ENCODE peak calls at places on chromosomes 7 and 10, in five cellular contexts. Q is fibroblast of the aortic adventitia, N is neural crest cell, B is ovary, M is GM10248. E is an unnamed sample.

GRCh38 chr10:3192856-3193635 is 20.5 kb upstream of the PITRM1 start:
- DNase-seq in N (peak; percentile 31), Q (peak; percentile 82), M (peak; percentile 76), B (no peak), E (peak; percentile 51)

GRCh38 chr7:75811894-75812678 is 1.5 kb downstream of the CCL24 start:
- DNase-seq in N (no peak), B (no peak), M (no peak), Q (no peak), E (no peak)

GRCh38 chr10:71740069-71740468 is 20.5 kb upstream of the C10orf105 start:
- DNase-seq in M (no peak), B (peak; percentile 57), N (no peak), Q (peak; percentile 82), E (no peak)

GRCh38 chr7:26990268-26990667 is 105.5 kb downstream of the HOXA1 start:
- DNase-seq in B (no peak), M (no peak), Q (no peak), N (no peak), E (no peak)

GRCh38 chr10:3091346-3091787 is 24.0 kb downstream of the PFKP start:
- DNase-seq in Q (peak; percentile 90), N (no peak), M (no peak), B (no peak), E (peak; percentile 75)

GRCh38 chr7:103952408-103952807 is 37.0 kb downstream of the RELN start:
- DNase-seq in M (no peak), Q (no peak), B (no peak), N (no peak), E (no peak)

GRCh38 chr10:97406064-97406463 is 4.9 kb upstream of the RRP12 start:
- DNase-seq in B (no peak), N (no peak), Q (no peak), M (no peak), E (no peak)

GRCh38 chr7:138608292-138608691 is 92.9 kb downstream of the SVOPL start:
- DNase-seq in N (no peak), Q (peak; percentile 2), M (no peak), B (no peak), E (no peak)

GRCh38 chr7:876972-877311 is 588 bp downstream of the GET4 start:
- DNase-seq in M (peak; percentile 55), B (no peak), N (no peak), Q (no peak), E (no peak)

GRCh38 chr7:116811768-116812167 is 50.6 kb upstream of the CAPZA2 start:
- DNase-seq in Q (no peak), B (no peak), N (no peak), M (no peak), E (no peak)

GRCh38 chr10:44334621-44335184 is 50.2 kb downstream of the CXCL12 start:
- DNase-seq in M (no peak), N (no peak), B (no peak), Q (peak; percentile 45), E (no peak)

DNA sequence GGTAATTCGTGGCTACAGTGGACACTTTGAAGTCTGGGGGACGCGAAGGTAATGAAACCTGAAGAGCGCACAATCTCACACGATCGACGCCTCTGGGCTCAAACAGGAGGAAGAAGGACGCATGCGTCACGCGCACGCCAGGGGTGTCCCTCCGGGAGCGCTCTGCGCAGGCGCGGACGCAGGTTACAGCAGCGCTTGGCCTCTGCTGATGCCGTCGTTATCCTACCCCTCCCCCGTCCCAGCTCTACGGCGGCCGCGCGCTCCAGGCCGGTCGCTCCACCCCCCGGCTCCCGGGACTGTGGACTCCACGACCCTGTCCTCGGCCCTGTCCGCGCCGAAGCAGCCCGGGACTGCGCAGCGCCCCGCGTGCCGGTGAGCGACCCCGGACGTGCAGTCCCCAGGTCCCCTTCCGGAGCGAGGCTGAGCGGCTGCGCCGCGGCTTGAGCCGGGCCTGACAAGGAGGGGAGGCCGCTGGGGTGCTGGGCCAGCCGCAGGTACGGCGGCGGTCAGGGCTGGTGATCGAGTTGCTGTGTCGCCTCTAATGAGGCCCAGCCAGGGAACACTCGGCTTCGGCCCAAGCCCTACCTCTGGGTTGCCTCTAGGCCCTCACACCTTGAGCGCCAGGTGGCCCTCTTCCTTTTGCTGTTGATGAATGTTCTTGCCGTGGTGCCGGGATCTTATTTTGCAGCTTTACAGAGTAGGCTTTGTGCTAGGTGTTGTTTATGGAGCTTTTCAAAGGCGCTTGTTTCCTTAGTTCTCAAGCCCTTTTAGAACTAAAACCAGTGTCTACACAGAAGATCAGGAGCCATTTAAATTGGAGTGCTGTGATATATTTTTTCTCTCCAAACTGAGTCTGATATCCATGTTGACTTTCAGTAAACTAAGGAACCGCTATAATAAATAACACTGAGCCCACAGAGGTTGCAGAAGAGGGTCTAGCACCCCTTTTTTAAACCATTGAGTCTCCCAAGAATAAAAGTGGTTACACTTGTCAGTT is at the start of gene TMEM106B:
- DNase-seq in Q (peak; percentile 92), B (peak; percentile 98), N (peak; percentile 91), M (peak; percentile 91), E (peak; percentile 99)
- TF ChIP-seq CTCF in Q (no peak), B (no peak), N (peak; percentile 32), M (peak; percentile 27), E (no peak)

DNA sequence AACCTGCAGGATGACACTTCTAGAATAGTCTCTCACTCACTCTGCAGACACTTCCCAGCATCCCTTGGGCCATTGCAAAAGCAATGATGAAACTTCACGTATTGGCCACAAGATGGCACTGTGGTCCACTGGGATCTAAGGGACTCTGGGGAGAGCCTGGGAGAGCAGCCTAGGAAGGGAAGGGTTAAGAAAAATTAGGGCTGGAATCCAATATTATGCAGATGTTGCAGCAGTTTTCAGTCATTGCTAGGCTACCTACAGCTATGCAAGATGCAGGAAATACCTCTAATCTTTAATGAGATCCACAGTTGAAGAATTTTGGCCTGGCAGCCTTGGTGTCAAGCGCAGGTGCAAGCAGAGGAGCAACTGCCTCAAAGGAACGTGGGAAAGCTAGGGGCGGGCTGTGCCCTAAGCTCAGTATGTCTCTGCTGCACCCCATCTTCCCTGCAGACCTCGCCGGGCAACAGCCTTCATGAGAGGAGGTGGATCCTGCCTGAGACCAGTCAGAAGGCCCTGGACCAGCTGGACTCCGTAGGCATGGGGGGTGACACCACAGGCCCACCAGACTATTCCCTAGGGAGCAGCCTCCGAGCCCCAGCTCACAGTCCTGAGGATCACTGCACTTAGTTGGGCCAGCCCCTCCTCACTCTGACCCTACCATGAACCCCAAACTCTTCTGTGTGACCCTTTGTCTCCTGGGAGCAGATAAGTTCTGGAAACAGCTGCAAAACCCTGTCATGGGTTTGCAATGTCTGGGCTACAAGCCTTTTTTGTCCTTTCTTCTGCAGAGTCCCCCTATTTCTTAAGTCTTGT is 127.9 kb upstream of the PRSS58 start:
- DNase-seq in N (peak; percentile 36), Q (peak; percentile 79), B (no peak), M (peak; percentile 47), E (peak; percentile 57)
- TF ChIP-seq CTCF in N (peak; percentile 66), Q (peak; percentile 84), B (no peak), M (peak; percentile 73), E (peak; percentile 43)

GRCh38 chr10:122981066-122981464 is 864 bp downstream of the PSTK start:
- DNase-seq in Q (peak; percentile 67), M (peak; percentile 28), B (no peak), N (no peak), E (peak; percentile 3)
- TF ChIP-seq CTCF in Q (peak; percentile 75), M (peak; percentile 20), B (peak; percentile 39), N (peak; percentile 50), E (peak; percentile 32)

GRCh38 chr10:85045046-85045445 is 716.7 kb downstream of the CCSER2 start:
- DNase-seq in B (no peak), M (no peak), Q (no peak), N (no peak), E (no peak)
- TF ChIP-seq CTCF in B (no peak), M (no peak), Q (no peak), N (no peak), E (no peak)

E was measured in Calu3.